ENCODE peak calls at places on chromosomes 16 and 17, in nine cellular contexts. I is NCI-H1694 treated with DMSO at 0.1 percent for 48 hours; B is activated CD4-positive, CD25-positive, alpha-beta regulatory T cell treated with anti-CD3 and anti-CD28 coated beads, Interleukin-2, amount 50 U/mL, for 16 hours; U is tibial artery; F is spleen; Y is DMS79 treated with DMSO at 0.1 percent for 48 hours; H is activated T-helper 9 cell treated with anti-CD3 and anti-CD28 coated beads, Interleukin-2, amount 50 U/mL, for 16 hours; S is NCI-H2081; A is NCI-H82. O is an unnamed sample.

GRCh38 chr17:18138065-18138749 is 29.7 kb downstream of the MYO15A start:
- DNase-seq in I (no peak), B (no peak), U (no peak), F (no peak), Y (no peak), H (no peak), S (no peak), A (no peak), O (no peak)

GRCh38 chr17:21029032-21029431 is 13.8 kb downstream of the USP22 start:
- DNase-seq in I (no peak), B (no peak), U (peak; percentile 72), F (no peak), Y (no peak), H (no peak), S (no peak), A (no peak), O (no peak)

GRCh38 chr16:56938664-56939513 is 6.9 kb downstream of the HERPUD1 start:
- DNase-seq in I (no peak), B (peak; percentile 27), U (no peak), F (peak; percentile 45), Y (peak; percentile 39), H (peak; percentile 23), S (no peak), A (no peak), O (no peak)

GRCh38 chr17:54771409-54771808 is 129.2 kb upstream of the TOM1L1 start:
- DNase-seq in I (no peak), B (no peak), U (no peak), F (no peak), Y (no peak), H (no peak), S (no peak), A (no peak), O (peak; percentile 16)

GRCh38 chr16:55146939-55147338 is 177.1 kb upstream of the IRX6 start:
- DNase-seq in I (no peak), B (no peak), U (no peak), F (no peak), Y (no peak), H (no peak), S (no peak), A (peak; percentile 92), O (no peak)

GRCh38 chr16:87068751-87069150 is 248.4 kb downstream of the C16orf95 start:
- DNase-seq in I (no peak), B (no peak), U (no peak), F (no peak), Y (no peak), H (no peak), S (no peak), A (no peak), O (no peak)

GRCh38 chr16:47045023-47045422 is 71.5 kb upstream of the DNAJA2 start:
- DNase-seq in I (no peak), B (no peak), U (no peak), F (no peak), Y (no peak), H (no peak), S (no peak), A (no peak), O (no peak)

GRCh38 chr16:81779540-81780320 is 639 bp downstream of the PLCG2 start:
- DNase-seq in I (no peak), B (no peak), U (no peak), F (peak; percentile 91), Y (no peak), H (no peak), S (no peak), A (peak; percentile 7), O (no peak)

GRCh38 chr17:75152971-75153853 is 1.1 kb downstream of the JPT1 start:
- DNase-seq in I (peak; percentile 45), B (no peak), U (no peak), F (peak; percentile 80), Y (peak; percentile 36), H (no peak), S (peak; percentile 59), A (peak; percentile 61), O (peak; percentile 76)

GRCh38 chr17:9968881-9969280 is 63.8 kb upstream of the RCVRN start:
- DNase-seq in I (no peak), B (no peak), U (no peak), F (peak; percentile 4), Y (no peak), H (no peak), S (no peak), A (no peak), O (peak; percentile 54)

GRCh38 chr16:4511441-4512082 is 27.0 kb downstream of the CDIP1 start:
- DNase-seq in I (peak; percentile 50), B (no peak), U (no peak), F (peak; percentile 73), Y (no peak), H (no peak), S (peak; percentile 44), A (peak; percentile 85), O (peak; percentile 86)

GRCh38 chr17:37592291-37592690 is 16.9 kb downstream of the SYNRG start:
- DNase-seq in I (no peak), B (no peak), U (no peak), F (no peak), Y (no peak), H (no peak), S (no peak), A (no peak), O (no peak)

GRCh38 chr17:44362056-44362355 is 1.6 kb downstream of the FAM171A2 start:
- DNase-seq in I (no peak), B (no peak), U (no peak), F (no peak), Y (peak; percentile 27), H (no peak), S (peak; percentile 29), A (no peak), O (no peak)

GRCh38 chr16:87471278-87472141 is 21.3 kb downstream of the ZCCHC14 start:
- DNase-seq in I (no peak), B (no peak), U (no peak), F (no peak), Y (no peak), H (no peak), S (no peak), A (peak; percentile 66), O (no peak)

GRCh38 chr16:47358816-47359215 is 102.0 kb downstream of the ITFG1 start:
- DNase-seq in I (no peak), B (no peak), U (no peak), F (no peak), Y (no peak), H (no peak), S (no peak), A (no peak), O (peak; percentile 26)

GRCh38 chr16:67311607-67312449 is 14.7 kb downstream of the KCTD19 start:
- DNase-seq in I (no peak), B (peak; percentile 53), U (peak; percentile 46), F (no peak), Y (no peak), H (peak; percentile 67), S (no peak), A (no peak), O (no peak)

GRCh38 chr17:31431098-31431794 is 39.8 kb downstream of the RAB11FIP4 start:
- DNase-seq in I (no peak), B (no peak), U (no peak), F (peak; percentile 38), Y (no peak), H (no peak), S (no peak), A (no peak), O (no peak)

GRCh38 chr17:57989011-57989345 is 924 bp upstream of the VEZF1 start:
- DNase-seq in I (no peak), B (no peak), U (no peak), F (no peak), Y (no peak), H (no peak), S (no peak), A (peak; percentile 70), O (no peak)

GRCh38 chr16:50464325-50465290 is 83.6 kb upstream of the NKD1 start:
- DNase-seq in I (no peak), B (no peak), U (no peak), F (no peak), Y (no peak), H (no peak), S (no peak), A (peak; percentile 7), O (peak; percentile 35)

GRCh38 chr17:54466875-54467274 is 433.8 kb upstream of the TOM1L1 start:
- DNase-seq in I (no peak), B (no peak), U (no peak), F (no peak), Y (no peak), H (no peak), S (no peak), A (no peak), O (no peak)

GRCh38 chr16:89437991-89438390 is 52.4 kb downstream of the ANKRD11 start:
- DNase-seq in I (no peak), B (no peak), U (no peak), F (no peak), Y (no peak), H (no peak), S (no peak), A (no peak), O (no peak)

GRCh38 chr17:17469358-17469757 is 7.4 kb upstream of the MED9 start:
- DNase-seq in I (no peak), B (no peak), U (no peak), F (no peak), Y (no peak), H (no peak), S (no peak), A (no peak), O (no peak)

GRCh38 chr17:28230011-28230410 is 89.0 kb upstream of the TMEM97 start:
- DNase-seq in I (no peak), B (no peak), U (no peak), F (peak; percentile 37), Y (no peak), H (no peak), S (no peak), A (no peak), O (peak; percentile 62)

GRCh38 chr17:13114601-13115024 is 96.8 kb upstream of the ELAC2 start:
- DNase-seq in I (no peak), B (no peak), U (no peak), F (no peak), Y (no peak), H (no peak), S (peak; percentile 31), A (peak; percentile 69), O (peak; percentile 72)

GRCh38 chr16:86961133-86961720 is 356.0 kb downstream of the C16orf95 start:
- DNase-seq in I (no peak), B (no peak), U (no peak), F (no peak), Y (no peak), H (no peak), S (no peak), A (peak; percentile 67), O (no peak)

GRCh38 chr16:65756163-65756562 is 610.3 kb upstream of the CDH5 start:
- DNase-seq in I (no peak), B (no peak), U (no peak), F (no peak), Y (no peak), H (no peak), S (no peak), A (no peak), O (no peak)

GRCh38 chr16:88747588-88748301 is 37.3 kb downstream of the PIEZO1 start:
- DNase-seq in I (no peak), B (no peak), U (no peak), F (no peak), Y (no peak), H (no peak), S (no peak), A (peak; percentile 93), O (peak; percentile 86)

O was measured in mesendoderm.